ENCODE peak calls at places on chromosome 10, in five cellular contexts. T, E, A, X and O are unnamed samples.
A peak's percentile ranks its signal among the peaks of the same experiment; 100 is the strongest.

GRCh38 chr10:131571845-131572244 is 260.3 kb upstream of the TCERG1L start:
- DNase-seq in T (no peak), E (no peak), A (no peak), X (no peak), O (no peak)

GRCh38 chr10:86289577-86289868 is 77.1 kb downstream of the GRID1 start:
- DNase-seq in T (no peak), E (no peak), A (no peak), X (no peak), O (no peak)

GRCh38 chr10:121961456-121961855 is 13.6 kb downstream of the NSMCE4A start:
- DNase-seq in T (no peak), E (no peak), A (no peak), X (no peak), O (no peak)

GRCh38 chr10:103144086-103144485 is 49.0 kb downstream of the NT5C2 start:
- DNase-seq in T (no peak), E (no peak), A (no peak), X (no peak), O (no peak)

GRCh38 chr10:96025566-96025965 is 17.8 kb upstream of the CCNJ start:
- DNase-seq in T (peak; percentile 43), E (no peak), A (no peak), X (peak; percentile 23), O (no peak)

GRCh38 chr10:48224979-48225560 is 49.4 kb downstream of the FRMPD2 start:
- DNase-seq in T (no peak), E (no peak), A (no peak), X (no peak), O (no peak)

GRCh38 chr10:31694929-31695837 is 233.4 kb downstream of the ARHGAP12 start:
- DNase-seq in T (no peak), E (no peak), A (no peak), X (no peak), O (no peak)

GRCh38 chr10:122034149-122034756 is 45.3 kb downstream of the TACC2 start:
- DNase-seq in T (no peak), E (no peak), A (no peak), X (no peak), O (no peak)

GRCh38 chr10:25531662-25532061 is 356.9 kb downstream of the GPR158 start:
- DNase-seq in T (no peak), E (no peak), A (no peak), X (no peak), O (no peak)

GRCh38 chr10:73459683-73460314 is 26.4 kb upstream of the MSS51 start:
- DNase-seq in T (no peak), E (no peak), A (no peak), X (no peak), O (no peak)

GRCh38 chr10:118501637-118502440 is 93.6 kb downstream of the PRLHR start:
- DNase-seq in T (no peak), E (peak; percentile 31), A (no peak), X (no peak), O (no peak)

GRCh38 chr10:62038609-62039190 is 137.2 kb downstream of the ARID5B start:
- DNase-seq in T (peak; percentile 69), E (no peak), A (peak; percentile 62), X (peak; percentile 48), O (peak; percentile 81)

GRCh38 chr10:124608093-124608721 is 136.0 kb downstream of the FAM53B start:
- DNase-seq in T (no peak), E (no peak), A (no peak), X (no peak), O (no peak)

GRCh38 chr10:5991708-5992107 is 14.4 kb upstream of the IL15RA start:
- DNase-seq in T (no peak), E (no peak), A (no peak), X (no peak), O (no peak)

GRCh38 chr10:48885376-48885775 is 54.3 kb downstream of the LRRC18 start:
- DNase-seq in T (peak; percentile 24), E (no peak), A (no peak), X (peak; percentile 34), O (peak; percentile 24)

GRCh38 chr10:103793429-103793828 is 61.9 kb downstream of the SH3PXD2A start:
- DNase-seq in T (no peak), E (no peak), A (no peak), X (no peak), O (no peak)

GRCh38 chr10:6530211-6530840 is 49.8 kb downstream of the PRKCQ start:
- DNase-seq in T (no peak), E (no peak), A (no peak), X (no peak), O (no peak)

GRCh38 chr10:132592790-132593788 is 55.5 kb downstream of the INPP5A start:
- DNase-seq in T (no peak), E (no peak), A (no peak), X (no peak), O (no peak)

GRCh38 chr10:20508921-20509320 is 388.2 kb downstream of the NEBL start:
- DNase-seq in T (no peak), E (no peak), A (no peak), X (no peak), O (no peak)

GRCh38 chr10:20503186-20503585 is 393.9 kb downstream of the NEBL start:
- DNase-seq in T (no peak), E (no peak), A (no peak), X (no peak), O (no peak)
- TF ChIP-seq CTCF in T (no peak), E (no peak), A (no peak), X (no peak), O (no peak)

GRCh38 chr10:92757066-92757716 is 67.4 kb downstream of the HHEX start:
- DNase-seq in T (peak; percentile 78), E (peak; percentile 75), A (peak; percentile 67), X (peak; percentile 22), O (peak; percentile 55)
- TF ChIP-seq CTCF in T (peak; percentile 23), E (peak; percentile 14), A (no peak), X (no peak), O (no peak)

GRCh38 chr10:100345570-100346330 is 1.3 kb upstream of the SCD start:
- DNase-seq in T (peak; percentile 31), E (no peak), A (no peak), X (no peak), O (no peak)

GRCh38 chr10:100344386-100344785 is 2.6 kb upstream of the SCD start:
- DNase-seq in T (no peak), E (no peak), A (no peak), X (no peak), O (no peak)

GRCh38 chr10:100341953-100342626 is 4.9 kb upstream of the SCD start:
- DNase-seq in T (peak; percentile 74), E (no peak), A (peak; percentile 20), X (peak; percentile 53), O (peak; percentile 68)

GRCh38 chr10:100340948-100341847 is 5.8 kb upstream of the SCD start:
- DNase-seq in T (no peak), E (no peak), A (peak; percentile 51), X (no peak), O (no peak)

GRCh38 chr10:100342627-100342972 is 4.4 kb upstream of the SCD start:
- DNase-seq in T (no peak), E (no peak), A (no peak), X (no peak), O (no peak)
- TF ChIP-seq CTCF in T (no peak), E (no peak), A (no peak), X (no peak), O (no peak)

DNA sequence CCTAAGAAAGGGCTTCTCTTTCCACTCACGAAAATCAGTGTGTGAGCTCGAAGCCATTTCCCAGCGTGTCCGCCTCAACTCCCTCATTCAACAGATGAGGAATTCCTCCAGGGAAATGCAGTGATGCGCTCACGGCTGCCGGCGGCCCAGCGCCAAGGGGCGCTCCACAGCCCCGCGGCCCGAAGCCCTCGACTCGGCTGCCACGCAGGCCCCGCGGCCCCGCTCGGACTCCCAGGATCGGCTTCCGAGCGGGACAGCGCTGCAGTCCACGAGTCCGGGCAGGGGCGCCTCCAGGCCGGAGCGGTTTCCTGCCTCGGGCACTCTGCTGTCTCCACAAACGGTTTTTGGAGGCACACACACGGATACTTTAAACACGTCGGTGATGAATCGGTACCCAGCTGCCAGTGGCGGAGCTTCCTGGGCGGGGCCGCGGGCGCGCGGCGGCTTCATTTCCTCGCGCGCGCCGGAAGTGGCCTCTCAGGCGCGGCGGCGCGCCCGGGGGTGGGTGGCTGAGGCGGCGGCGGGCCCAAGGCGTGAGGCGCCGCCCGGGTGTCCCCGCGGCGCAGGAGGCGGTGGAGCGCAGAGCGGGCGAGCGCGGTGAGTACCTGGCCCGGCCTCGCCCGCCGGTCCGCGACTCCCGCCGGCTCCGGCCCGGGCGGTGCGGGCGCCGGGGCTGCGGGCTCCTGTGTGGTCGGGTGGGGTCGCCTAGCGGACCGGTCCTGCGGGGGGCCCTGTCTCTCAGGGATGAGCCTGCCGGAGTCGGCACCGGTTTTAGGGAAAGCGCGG is at the start of gene CSGALNACT2:
- DNase-seq in T (peak; percentile 90), E (peak; percentile 60), A (peak; percentile 91), X (peak; percentile 83), O (peak; percentile 82)
- TF ChIP-seq CTCF in T (no peak), E (no peak), A (no peak), X (no peak), O (no peak)

DNA sequence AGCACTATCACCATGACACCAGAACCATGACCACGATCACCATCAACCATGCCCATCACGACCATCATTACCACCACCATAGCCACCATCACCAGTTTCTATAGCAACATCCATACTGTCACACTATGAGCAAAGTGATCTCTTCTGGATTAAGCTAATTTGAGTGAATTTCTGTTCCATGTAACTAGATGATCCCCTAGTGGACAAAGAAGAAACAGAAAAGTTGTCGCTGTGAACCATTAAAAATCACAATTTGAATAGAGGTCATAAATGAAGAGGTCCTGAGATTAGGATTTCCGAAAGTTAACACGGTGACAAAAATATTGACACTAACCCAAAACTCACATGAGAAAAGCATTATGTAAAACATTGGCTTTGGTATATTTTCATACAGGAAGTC is 77.6 kb downstream of the CLRN3 start:
- DNase-seq in T (no peak), E (no peak), A (no peak), X (no peak), O (no peak)
- TF ChIP-seq CTCF in T (peak; percentile 7), E (no peak), A (no peak), X (peak; percentile 27), O (no peak)

GRCh38 chr10:89419548-89419947 is 5.2 kb downstream of the IFIT5 start:
- DNase-seq in T (no peak), E (no peak), A (no peak), X (no peak), O (no peak)
- TF ChIP-seq CTCF in T (peak; percentile 51), E (peak; percentile 45), A (no peak), X (peak; percentile 33), O (no peak)

GRCh38 chr10:112346774-112347173 is 27.1 kb upstream of the ACSL5 start:
- DNase-seq in T (no peak), E (no peak), A (no peak), X (no peak), O (no peak)

GRCh38 chr10:112345743-112346142 is 28.2 kb upstream of the ACSL5 start:
- DNase-seq in T (no peak), E (no peak), A (no peak), X (no peak), O (no peak)

GRCh38 chr10:112345202-112345601 is 28.7 kb upstream of the ACSL5 start:
- DNase-seq in T (no peak), E (no peak), A (no peak), X (no peak), O (no peak)

GRCh38 chr10:112343056-112343806 is 30.7 kb upstream of the ACSL5 start:
- DNase-seq in T (no peak), E (no peak), A (no peak), X (no peak), O (no peak)

DNA sequence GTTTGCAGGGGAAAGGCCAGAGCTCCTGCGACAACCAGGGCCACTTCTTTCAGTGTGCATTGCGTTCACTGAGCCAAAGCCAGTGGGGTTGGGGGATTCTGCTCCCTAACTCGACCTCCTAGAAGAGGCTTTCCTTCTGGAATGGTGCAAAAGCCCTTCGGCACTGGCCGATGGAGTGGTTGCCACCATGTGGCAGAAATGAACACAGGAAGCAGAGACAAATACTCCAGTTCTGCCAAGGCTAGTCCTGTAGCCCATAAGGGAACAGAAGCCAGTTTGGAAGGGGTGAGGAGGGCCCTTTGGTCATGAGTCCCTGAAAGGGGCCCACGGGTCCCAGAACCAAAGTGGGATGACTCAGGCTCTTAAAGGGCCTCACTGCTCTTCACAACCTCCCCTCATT is 29.7 kb upstream of the ACSL5 start:
- DNase-seq in T (no peak), E (no peak), A (no peak), X (no peak), O (no peak)
- TF ChIP-seq CTCF in T (no peak), E (no peak), A (no peak), X (no peak), O (no peak)